ENCODE peak calls at places on chromosomes 4 and X, in five cellular contexts. E is A549, C is HepG2, W is GM12878, Z is WTC11. N is an unnamed sample.

GRCh38 chr4:70855464-70855863 is 15.8 kb upstream of the GRSF1 start:
- DNase-seq in E (no peak), C (no peak), W (no peak), Z (no peak), N (peak)

GRCh38 chr4:102047616-102048015 is 257.1 kb downstream of the BANK1 start:
- DNase-seq in E (no peak), C (no peak), W (no peak), Z (no peak), N (no peak)

GRCh38 chr4:107814758-107815552 is 9.8 kb upstream of the SGMS2 start:
- DNase-seq in E (no peak), C (no peak), W (no peak), Z (no peak), N (no peak)

GRCh38 chr4:29805871-29806480 is 914.2 kb upstream of the PCDH7 start:
- DNase-seq in E (no peak), C (no peak), W (no peak), Z (no peak), N (no peak)

GRCh38 chr4:8435656-8436121 is 4.8 kb downstream of the ACOX3 start:
- DNase-seq in E (no peak), C (no peak), W (peak), Z (no peak), N (peak)

GRCh38 chr4:44996276-44996845 is 270.0 kb upstream of the GNPDA2 start:
- DNase-seq in E (no peak), C (no peak), W (no peak), Z (no peak), N (no peak)

GRCh38 chr4:54063224-54063623 is 1.2 kb downstream of the CHIC2 start:
- DNase-seq in E (no peak), C (peak), W (no peak), Z (no peak), N (no peak)

GRCh38 chr4:70902577-70903281 is 560 bp downstream of the MOB1B start:
- DNase-seq in E (peak), C (no peak), W (no peak), Z (no peak), N (peak)

GRCh38 chr4:150722908-150723362 is 141.0 kb downstream of the MAB21L2 start:
- DNase-seq in E (no peak), C (no peak), W (no peak), Z (no peak), N (no peak)

GRCh38 chrX:21266949-21267348 is 107.3 kb upstream of the CNKSR2 start:
- DNase-seq in E (no peak), C (no peak), W (no peak), Z (no peak), N (no peak)

GRCh38 chr4:51895816-51896408 is 53.0 kb downstream of the DCUN1D4 start:
- DNase-seq in E (peak), C (peak), W (peak), Z (peak), N (peak)

GRCh38 chr4:79576480-79576803 is 168.4 kb upstream of the GK2 start:
- DNase-seq in E (no peak), C (peak), W (no peak), Z (no peak), N (peak)

GRCh38 chr4:53563824-53564223 is 27.5 kb downstream of the LNX1 start:
- DNase-seq in E (no peak), C (no peak), W (peak), Z (no peak), N (no peak)

GRCh38 chrX:38061335-38061734 is 55.0 kb downstream of the SYTL5 start:
- DNase-seq in E (no peak), C (peak), W (no peak), Z (no peak), N (no peak)

GRCh38 chrX:84322083-84322827 is 134.3 kb upstream of the RPS6KA6 start:
- DNase-seq in E (no peak), C (no peak), W (no peak), Z (no peak), N (no peak)

GRCh38 chr4:78332974-78333373 is 218.6 kb upstream of the ANXA3 start:
- DNase-seq in E (no peak), C (no peak), W (no peak), Z (no peak), N (no peak)

GRCh38 chr4:30172416-30172815 is 547.8 kb upstream of the PCDH7 start:
- DNase-seq in E (no peak), C (no peak), W (no peak), Z (no peak), N (no peak)

GRCh38 chr4:48175328-48175727 is 41.3 kb upstream of the TXK start:
- DNase-seq in E (no peak), C (no peak), W (no peak), Z (peak), N (no peak)

GRCh38 chrX:100979881-100980607 is 10.5 kb downstream of the ARL13A start:
- DNase-seq in E (no peak), C (peak), W (no peak), Z (no peak), N (no peak)

GRCh38 chr4:26171953-26172352 is 148.9 kb upstream of the RBPJ start:
- DNase-seq in E (no peak), C (no peak), W (no peak), Z (no peak), N (no peak)

GRCh38 chrX:69015156-69015555 is 150.1 kb downstream of the PJA1 start:
- DNase-seq in E (no peak), C (no peak), W (no peak), Z (no peak), N (no peak)

GRCh38 chr4:179596621-179597020 is 2154.4 kb upstream of the AGA start:
- DNase-seq in E (no peak), C (no peak), W (no peak), Z (no peak), N (no peak)

GRCh38 chr4:112370466-112370865 is 73.3 kb downstream of the ALPK1 start:
- DNase-seq in E (no peak), C (no peak), W (no peak), Z (no peak), N (no peak)

GRCh38 chr4:84378983-84379382 is 120.1 kb downstream of the NKX6-1 start:
- DNase-seq in E (no peak), C (no peak), W (no peak), Z (no peak), N (no peak)

GRCh38 chrX:38811515-38812239 is 10.4 kb downstream of the MID1IP1 start:
- DNase-seq in E (no peak), C (no peak), W (no peak), Z (no peak), N (no peak)

GRCh38 chr4:5386921-5387320 is 321.4 kb downstream of the EVC2 start:
- DNase-seq in E (no peak), C (no peak), W (no peak), Z (no peak), N (no peak)

GRCh38 chr4:5391492-5391891 is 316.9 kb downstream of the EVC2 start:
- DNase-seq in E (no peak), C (no peak), W (no peak), Z (no peak), N (no peak)

GRCh38 chr4:5387457-5387856 is 320.9 kb downstream of the EVC2 start:
- DNase-seq in E (peak), C (no peak), W (no peak), Z (no peak), N (no peak)

GRCh38 chr4:5385741-5386251 is 322.6 kb downstream of the EVC2 start:
- DNase-seq in E (no peak), C (no peak), W (no peak), Z (no peak), N (peak)

GRCh38 chr4:5389756-5390155 is 318.6 kb downstream of the EVC2 start:
- DNase-seq in E (no peak), C (no peak), W (no peak), Z (no peak), N (no peak)
- TF ChIP-seq ESRRA in E (no peak), C (no peak), W (no peak), Z (no peak), N (no peak)

DNA sequence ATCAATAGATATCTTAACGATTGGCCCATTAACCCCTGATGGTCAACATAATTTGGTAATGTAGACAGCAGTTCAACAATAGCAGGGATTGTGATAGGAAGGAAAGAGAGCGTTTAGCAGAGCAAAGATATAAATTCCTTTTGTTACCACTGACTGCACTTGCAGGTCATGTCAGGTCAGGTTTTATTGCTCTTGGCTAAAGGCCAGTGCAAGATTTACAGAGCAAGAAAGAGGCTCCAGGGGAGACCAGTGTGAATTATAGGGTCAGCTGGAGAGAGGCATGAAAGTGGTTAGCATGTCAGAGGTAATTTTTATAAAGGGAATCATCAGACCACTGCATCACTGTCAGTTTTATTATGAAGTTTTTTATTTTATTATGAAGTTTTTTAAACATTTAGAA is 94.9 kb upstream of the DIPK2B start:
- DNase-seq in E (no peak), C (peak), W (no peak), Z (no peak), N (no peak)
- TF ChIP-seq ESRRA in E (no peak), C (no peak), W (no peak), Z (no peak), N (no peak)

GRCh38 chr4:22115262-22115661 is 166.7 kb upstream of the KCNIP4 start:
- DNase-seq in E (no peak), C (no peak), W (no peak), Z (no peak), N (no peak)
- TF ChIP-seq ESRRA in E (no peak), C (no peak), W (no peak), Z (no peak), N (no peak)

DNA sequence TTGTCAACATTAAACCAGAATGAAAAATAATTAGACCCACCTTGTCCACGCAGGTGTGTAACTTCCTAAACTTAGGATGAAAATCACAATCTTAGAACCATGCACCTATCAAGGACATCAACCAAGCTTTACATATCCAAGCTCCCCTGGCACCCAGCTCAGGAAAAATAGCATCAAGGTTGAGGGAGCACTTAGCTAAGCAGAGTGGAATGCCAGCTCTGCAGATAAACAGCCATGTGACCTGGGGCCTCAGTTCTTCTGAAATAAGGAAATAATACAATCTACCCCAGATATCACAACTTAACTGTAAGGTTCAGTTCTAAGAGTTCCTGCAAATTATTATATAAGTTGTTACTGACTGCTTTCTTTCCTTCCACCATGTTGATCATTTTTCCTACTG is 64.7 kb downstream of the DHX15 start:
- DNase-seq in E (no peak), C (peak), W (no peak), Z (no peak), N (no peak)
- TF ChIP-seq ESRRA in E (no peak), C (no peak), W (no peak), Z (no peak), N (no peak)

N was measured in K562.